ENCODE peak calls at places on chromosomes 2 and 18, in five cellular contexts. V is GM12878, H is fibroblast of lung, Y is endothelial cell of umbilical vein, J is mammary epithelial cell. C is an unnamed sample.

GRCh38 chr18:36829362-36830140 is 624 bp downstream of the KIAA1328 start:
- DNase-seq in V (no peak), H (peak), Y (no peak), J (no peak), C (no peak)

GRCh38 chr2:43216629-43217028 is 9.8 kb downstream of the ZFP36L2 start:
- DNase-seq in V (no peak), H (no peak), Y (no peak), J (no peak), C (no peak)

GRCh38 chr18:25724121-25724520 is 366.3 kb downstream of the SS18 start:
- DNase-seq in V (no peak), H (no peak), Y (no peak), J (no peak), C (no peak)

GRCh38 chr2:131039908-131040660 is 53.2 kb downstream of the FAM168B start:
- DNase-seq in V (no peak), H (no peak), Y (no peak), J (no peak), C (no peak)

GRCh38 chr2:171297951-171298350 is 135.8 kb downstream of the METTL8 start:
- DNase-seq in V (no peak), H (peak), Y (no peak), J (peak), C (no peak)

GRCh38 chr18:48028716-48029115 is 98.3 kb upstream of the SMAD2 start:
- DNase-seq in V (no peak), H (no peak), Y (no peak), J (peak), C (no peak)

GRCh38 chr2:157877761-157878400 is 1.8 kb upstream of the ACVR1 start:
- DNase-seq in V (no peak), H (no peak), Y (no peak), J (no peak), C (no peak)

GRCh38 chr2:149585317-149585885 is 2.2 kb downstream of the MMADHC start:
- DNase-seq in V (no peak), H (no peak), Y (peak), J (peak), C (no peak)

GRCh38 chr2:69437751-69438154 is 518 bp upstream of the NFU1 start:
- DNase-seq in V (no peak), H (no peak), Y (no peak), J (no peak), C (no peak)

GRCh38 chr18:49381267-49381865 is 79.1 kb downstream of the DYM start:
- DNase-seq in V (no peak), H (no peak), Y (no peak), J (no peak), C (no peak)

GRCh38 chr18:47754311-47755101 is 176.0 kb downstream of the SMAD2 start:
- DNase-seq in V (no peak), H (no peak), Y (peak), J (peak), C (no peak)

GRCh38 chr2:231677632-231678104 is 30.7 kb upstream of the PTMA start:
- DNase-seq in V (no peak), H (peak), Y (peak), J (peak), C (peak)

GRCh38 chr2:9883897-9884296 is 40.6 kb downstream of the TAF1B start:
- DNase-seq in V (no peak), H (no peak), Y (no peak), J (no peak), C (no peak)

GRCh38 chr2:47808614-47809013 is 25.7 kb downstream of the MSH6 start:
- DNase-seq in V (no peak), H (no peak), Y (no peak), J (no peak), C (no peak)

GRCh38 chr2:70047406-70048033 is 39.8 kb upstream of the PCBP1 start:
- DNase-seq in V (no peak), H (no peak), Y (no peak), J (no peak), C (no peak)

GRCh38 chr2:79994915-79995419 is 309.6 kb downstream of the LRRTM1 start:
- DNase-seq in V (no peak), H (peak), Y (no peak), J (no peak), C (no peak)

GRCh38 chr2:177998996-177999395 is 73.6 kb downstream of the PDE11A start:
- DNase-seq in V (no peak), H (no peak), Y (no peak), J (no peak), C (no peak)

GRCh38 chr2:152242787-152243472 is 67.4 kb upstream of the STAM2 start:
- DNase-seq in V (no peak), H (no peak), Y (no peak), J (no peak), C (no peak)

GRCh38 chr2:156087875-156088274 is 244.6 kb downstream of the NR4A2 start:
- DNase-seq in V (no peak), H (peak), Y (no peak), J (peak), C (no peak)

GRCh38 chr2:29011650-29012060 is 30.6 kb downstream of the TOGARAM2 start:
- DNase-seq in V (no peak), H (peak), Y (no peak), J (no peak), C (no peak)

GRCh38 chr18:36468161-36468560 is 170.6 kb downstream of the FHOD3 start:
- DNase-seq in V (no peak), H (no peak), Y (no peak), J (no peak), C (no peak)

GRCh38 chr2:151650456-151650855 is 83.8 kb downstream of the NEB start:
- DNase-seq in V (no peak), H (no peak), Y (no peak), J (no peak), C (no peak)

GRCh38 chr2:145253492-145253891 is 733.6 kb upstream of the ZEB2 start:
- DNase-seq in V (no peak), H (no peak), Y (no peak), J (no peak), C (no peak)

GRCh38 chr2:113175101-113175628 is 1.4 kb downstream of the PSD4 start:
- DNase-seq in V (peak), H (peak), Y (no peak), J (no peak), C (no peak)

GRCh38 chr2:107025869-107026380 is 140.0 kb upstream of the ST6GAL2 start:
- DNase-seq in V (no peak), H (peak), Y (no peak), J (no peak), C (no peak)

GRCh38 chr2:9736008-9736407 is 105.2 kb upstream of the YWHAQ start:
- DNase-seq in V (no peak), H (no peak), Y (no peak), J (peak), C (no peak)

GRCh38 chr18:9362869-9363268 is 28.3 kb downstream of the TWSG1 start:
- DNase-seq in V (no peak), H (peak), Y (no peak), J (peak), C (no peak)

GRCh38 chr18:2104620-2105462 is 466.5 kb downstream of the METTL4 start:
- DNase-seq in V (no peak), H (peak), Y (peak), J (peak), C (no peak)

GRCh38 chr2:69524799-69525198 is 87.6 kb upstream of the NFU1 start:
- DNase-seq in V (no peak), H (no peak), Y (no peak), J (no peak), C (no peak)

GRCh38 chr2:226802573-226802972 is 3.0 kb upstream of the IRS1 start:
- DNase-seq in V (no peak), H (peak), Y (peak), J (peak), C (peak)

GRCh38 chr2:203396667-203397066 is 68.5 kb downstream of the ABI2 start:
- DNase-seq in V (no peak), H (no peak), Y (no peak), J (no peak), C (no peak)

GRCh38 chr2:46547223-46548102 is 68.1 kb downstream of the TMEM247 start:
- DNase-seq in V (no peak), H (no peak), Y (no peak), J (no peak), C (no peak)

GRCh38 chr18:47087676-47088075 is 52.3 kb upstream of the ELOA2 start:
- DNase-seq in V (no peak), H (no peak), Y (no peak), J (no peak), C (no peak)

GRCh38 chr18:54127759-54128378 is 96.6 kb downstream of the MBD2 start:
- DNase-seq in V (no peak), H (peak), Y (peak), J (no peak), C (no peak)

GRCh38 chr2:67389286-67389685 is 7.8 kb upstream of the ETAA1 start:
- DNase-seq in V (no peak), H (peak), Y (peak), J (no peak), C (peak)

GRCh38 chr2:85852078-85852790 is 36.6 kb downstream of the ST3GAL5 start:
- DNase-seq in V (no peak), H (no peak), Y (no peak), J (no peak), C (no peak)
- H3K9ac ChIP-seq in V (no peak), H (no peak), Y (no peak), J (no peak), C (no peak)

DNA sequence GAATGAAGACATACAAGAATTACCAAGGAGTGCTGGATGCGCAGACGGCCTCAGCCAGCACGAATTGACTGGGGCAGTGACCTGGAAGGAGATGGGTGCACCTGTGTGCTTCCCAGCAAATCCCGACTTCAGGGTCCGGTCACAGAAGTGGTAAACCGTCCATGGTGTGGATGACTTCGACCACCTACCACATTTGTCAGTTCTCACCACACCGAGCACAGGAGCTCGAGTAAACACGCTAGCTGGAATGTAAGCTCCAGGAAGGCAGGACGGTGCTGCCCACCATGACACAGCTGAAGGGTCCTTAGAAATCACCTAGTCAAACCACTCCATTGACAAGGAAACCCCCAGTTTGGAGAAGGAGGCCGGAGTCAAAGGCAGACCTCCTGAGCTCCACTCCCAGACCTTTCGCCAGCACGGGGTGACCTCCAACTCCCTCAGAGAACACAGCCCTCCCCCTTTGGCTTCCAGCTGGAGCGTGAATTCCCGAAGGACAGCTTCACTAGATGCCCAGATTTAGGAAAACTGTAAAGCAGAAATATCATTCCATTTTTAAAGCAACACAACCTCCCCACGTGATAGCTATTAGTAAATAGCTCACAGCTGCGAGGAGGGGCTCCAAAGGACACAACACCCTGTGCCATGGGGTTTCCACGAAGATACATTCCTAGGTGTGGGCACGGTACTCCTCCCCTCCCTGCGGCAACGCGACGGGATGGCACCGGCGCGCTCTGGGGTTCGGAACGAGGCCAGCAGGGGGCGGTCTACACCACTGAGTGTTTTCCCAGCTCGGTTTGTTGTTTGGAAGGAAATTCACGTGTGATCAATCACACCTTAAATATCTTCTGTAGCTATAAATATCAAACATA is 34.1 kb upstream of the GNAL start:
- DNase-seq in V (no peak), H (no peak), Y (peak), J (peak), C (no peak)
- TF ChIP-seq EZH2 in V (no peak), H (no peak), Y (peak), J (no peak), C (no peak)

GRCh38 chr2:234261736-234262135 is 211.2 kb downstream of the SPP2 start:
- DNase-seq in V (no peak), H (no peak), Y (no peak), J (peak), C (no peak)
- H3K27ac ChIP-seq in V (no peak), H (no peak), Y (no peak), J (peak), C (no peak)

GRCh38 chr2:202042444-202042843 is 8.8 kb downstream of the FZD7 start:
- DNase-seq in V (no peak), H (no peak), Y (no peak), J (no peak), C (no peak)

GRCh38 chr2:202037086-202037485 is 3.4 kb downstream of the FZD7 start:
- DNase-seq in V (no peak), H (peak), Y (no peak), J (peak), C (peak)

GRCh38 chr2:202036601-202037037 is 3.0 kb downstream of the FZD7 start:
- DNase-seq in V (no peak), H (peak), Y (no peak), J (peak), C (no peak)

GRCh38 chr2:202038471-202039277 is 5.0 kb downstream of the FZD7 start:
- DNase-seq in V (no peak), H (peak), Y (no peak), J (peak), C (no peak)

GRCh38 chr2:202039278-202040100 is 5.8 kb downstream of the FZD7 start:
- DNase-seq in V (no peak), H (peak), Y (no peak), J (no peak), C (no peak)
- H3K9ac ChIP-seq in V (no peak), H (no peak), Y (no peak), J (no peak), C (no peak)

GRCh38 chr2:55923091-55923977 is at the start of gene EFEMP1:
- DNase-seq in V (no peak), H (peak), Y (peak), J (peak), C (no peak)
- TF ChIP-seq EZH2 in V (no peak), H (no peak), Y (no peak), J (no peak), C (peak)

GRCh38 chr2:199874209-199874608 is 23.2 kb upstream of the FTCDNL1 start:
- DNase-seq in V (no peak), H (no peak), Y (no peak), J (no peak), C (no peak)
- H3K27ac ChIP-seq in V (no peak), H (no peak), Y (no peak), J (no peak), C (no peak)

GRCh38 chr2:240599141-240599583 is 12.6 kb downstream of the CAPN10 start:
- DNase-seq in V (no peak), H (no peak), Y (no peak), J (no peak), C (no peak)
- H3K9ac ChIP-seq in V (no peak), H (no peak), Y (no peak), J (no peak), C (no peak)

DNA sequence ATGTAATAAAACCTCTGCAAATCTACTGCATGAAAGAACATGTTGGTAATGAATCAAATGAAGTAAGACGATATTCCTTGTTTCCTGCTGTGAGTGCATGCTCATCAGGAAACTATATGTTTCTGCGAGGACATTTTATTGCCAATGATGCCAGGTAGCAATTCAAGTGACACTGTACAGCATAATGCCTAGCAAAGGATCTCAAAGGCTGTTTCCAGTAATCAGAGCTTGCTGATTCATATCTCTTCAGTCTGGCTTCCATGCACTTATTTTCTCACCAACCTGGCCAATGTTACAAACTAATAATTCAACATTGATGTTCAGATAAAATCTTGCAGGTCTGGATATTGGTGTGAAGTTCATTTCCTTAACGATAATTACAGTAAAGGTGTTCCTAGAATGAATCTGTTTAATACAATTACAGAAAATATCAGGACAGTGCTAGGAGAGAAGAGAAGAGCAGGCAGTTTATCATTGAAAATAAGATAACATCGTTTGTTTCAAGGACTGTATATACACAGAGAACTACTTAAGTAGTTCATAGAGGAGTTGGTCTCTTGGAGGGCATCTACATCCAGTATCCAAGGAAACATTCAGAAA is 568.5 kb upstream of the SOX11 start:
- DNase-seq in V (no peak), H (no peak), Y (no peak), J (no peak), C (peak)
- TF ChIP-seq EZH2 in V (no peak), H (no peak), Y (no peak), J (no peak), C (no peak)